ENCODE peak calls at places on chromosome 15, in six cellular contexts. U, W, G, C, B and N are unnamed samples.

GRCh38 chr15:51382787-51383186 is 41.3 kb downstream of the GLDN start:
- DNase-seq in U (no peak), W (peak; percentile 18), G (no peak), C (no peak), B (no peak), N (peak; percentile 65)

GRCh38 chr15:82140859-82141258 is 95.0 kb upstream of the MEX3B start:
- DNase-seq in U (no peak), W (no peak), G (no peak), C (no peak), B (no peak), N (no peak)

GRCh38 chr15:101118615-101119014 is 133.2 kb downstream of the CHSY1 start:
- DNase-seq in U (no peak), W (no peak), G (no peak), C (no peak), B (peak; percentile 64), N (no peak)

GRCh38 chr15:93965491-93965890 is 265.9 kb upstream of the MCTP2 start:
- DNase-seq in U (no peak), W (no peak), G (no peak), C (no peak), B (no peak), N (no peak)

GRCh38 chr15:41955807-41956525 is 16.4 kb downstream of the EHD4 start:
- DNase-seq in U (no peak), W (no peak), G (no peak), C (no peak), B (no peak), N (no peak)

GRCh38 chr15:75307778-75308390 is 25.2 kb downstream of the GOLGA6D start:
- DNase-seq in U (no peak), W (no peak), G (no peak), C (no peak), B (no peak), N (peak; percentile 61)

GRCh38 chr15:35252351-35252865 is 167.3 kb upstream of the NANOGP8 start:
- DNase-seq in U (no peak), W (no peak), G (no peak), C (no peak), B (no peak), N (no peak)

GRCh38 chr15:31887246-31887645 is 143.1 kb upstream of the CHRNA7 start:
- DNase-seq in U (no peak), W (no peak), G (no peak), C (no peak), B (no peak), N (no peak)

GRCh38 chr15:57703387-57703786 is 3.1 kb upstream of the POLR2M start:
- DNase-seq in U (no peak), W (no peak), G (no peak), C (no peak), B (no peak), N (no peak)

GRCh38 chr15:56741541-56741940 is 8.2 kb upstream of the ZNF280D start:
- DNase-seq in U (no peak), W (no peak), G (no peak), C (no peak), B (no peak), N (no peak)

GRCh38 chr15:74174966-74175270 is 1.4 kb downstream of the ISLR start:
- DNase-seq in U (no peak), W (no peak), G (no peak), C (no peak), B (no peak), N (no peak)

GRCh38 chr15:29133321-29133720 is 136.3 kb downstream of the NSMCE3 start:
- DNase-seq in U (no peak), W (no peak), G (no peak), C (no peak), B (no peak), N (no peak)

GRCh38 chr15:65409284-65409631 is 13.5 kb downstream of the IGDCC4 start:
- DNase-seq in U (no peak), W (no peak), G (peak; percentile 97), C (no peak), B (no peak), N (peak; percentile 58)

GRCh38 chr15:29470311-29470710 is 200.7 kb upstream of the NSMCE3 start:
- DNase-seq in U (no peak), W (no peak), G (no peak), C (no peak), B (no peak), N (peak; percentile 60)

GRCh38 chr15:72236381-72237285 is 5.6 kb upstream of the PKM start:
- DNase-seq in U (no peak), W (no peak), G (no peak), C (no peak), B (no peak), N (no peak)

GRCh38 chr15:60982249-60982932 is 246.7 kb downstream of the RORA start:
- DNase-seq in U (no peak), W (no peak), G (no peak), C (no peak), B (no peak), N (no peak)

GRCh38 chr15:67133738-67134576 is 68.6 kb downstream of the SMAD3 start:
- DNase-seq in U (no peak), W (no peak), G (peak; percentile 56), C (peak; percentile 54), B (peak; percentile 62), N (no peak)

GRCh38 chr15:27970661-27971392 is 128.3 kb downstream of the OCA2 start:
- DNase-seq in U (no peak), W (no peak), G (no peak), C (no peak), B (no peak), N (no peak)

GRCh38 chr15:48170981-48171380 is 7.1 kb downstream of the MYEF2 start:
- DNase-seq in U (no peak), W (no peak), G (no peak), C (no peak), B (no peak), N (no peak)

GRCh38 chr15:26954403-26954802 is 16.6 kb upstream of the GABRG3 start:
- DNase-seq in U (no peak), W (no peak), G (no peak), C (no peak), B (no peak), N (no peak)

GRCh38 chr15:66047321-66048024 is 178.2 kb downstream of the RAB11A start:
- DNase-seq in U (no peak), W (no peak), G (no peak), C (no peak), B (peak; percentile 58), N (no peak)